ENCODE peak calls at places on chromosomes 1 and 21, in nine cellular contexts. I is BE2C, U is fibroblast of lung, Z is OCI-LY7, Y is GM10248, V is fibroblast of pulmonary artery, H is stomach, D is HFFc6, W is endothelial cell. A is an unnamed sample.

GRCh38 chr1:87915771-87916170 is 587.1 kb downstream of the LMO4 start:
- DNase-seq in W (no peak), I (no peak), Y (no peak), Z (no peak), V (no peak), D (no peak), U (peak), H (no peak), A (no peak)

GRCh38 chr1:14939527-14940284 is 213.8 kb upstream of the TMEM51 start:
- DNase-seq in V (peak), W (no peak), I (no peak), D (peak), U (peak), Z (no peak), H (no peak), Y (no peak), A (no peak)

GRCh38 chr1:204190212-204191211 is 5.8 kb downstream of the KISS1 start:
- DNase-seq in D (no peak), V (peak), I (peak), U (peak), Z (no peak), Y (no peak), H (no peak), W (no peak), A (no peak)

GRCh38 chr1:112882271-112882744 is 73.7 kb downstream of the SLC16A1 start:
- DNase-seq in I (no peak), H (no peak), D (peak), Z (no peak), U (no peak), Y (no peak), V (no peak), W (no peak), A (no peak)

GRCh38 chr1:110606784-110607662 is 865 bp upstream of the KCNA2 start:
- DNase-seq in V (no peak), W (no peak), U (no peak), D (no peak), Y (no peak), H (no peak), I (no peak), Z (no peak), A (no peak)

GRCh38 chr1:44778705-44779576 is 3.6 kb downstream of the RPS8 start:
- DNase-seq in D (no peak), Z (no peak), U (no peak), I (no peak), Y (no peak), W (no peak), V (no peak), H (no peak), A (no peak)

GRCh38 chr1:156245451-156246232 is 2.2 kb downstream of the PAQR6 start:
- DNase-seq in D (no peak), H (peak), U (no peak), V (no peak), Y (peak), I (no peak), W (peak), Z (no peak), A (no peak)

GRCh38 chr1:246828818-246829217 is 102.9 kb downstream of the AHCTF1 start:
- DNase-seq in D (no peak), H (no peak), U (no peak), Y (no peak), Z (no peak), V (no peak), I (no peak), W (no peak), A (no peak)

GRCh38 chr1:162633327-162633762 is 1.1 kb downstream of the DDR2 start:
- DNase-seq in Z (no peak), I (peak), D (peak), Y (peak), U (peak), V (peak), W (no peak), H (no peak), A (no peak)

GRCh38 chr1:174991473-174991872 is 8.3 kb upstream of the CACYBP start:
- DNase-seq in H (no peak), I (no peak), V (no peak), D (no peak), Y (no peak), Z (no peak), W (no peak), U (no peak), A (no peak)

GRCh38 chr1:99680258-99680657 is 34.3 kb downstream of the PALMD start:
- DNase-seq in U (peak), I (peak), Y (no peak), D (no peak), H (no peak), Z (no peak), W (no peak), V (peak), A (no peak)

GRCh38 chr1:224497714-224498573 is 63.3 kb upstream of the WDR26 start:
- DNase-seq in Z (peak), D (peak), I (no peak), H (peak), V (peak), Y (peak), U (peak), W (no peak), A (no peak)

GRCh38 chr1:93219443-93219842 is 38.9 kb downstream of the CCDC18 start:
- DNase-seq in I (no peak), V (no peak), D (no peak), U (no peak), Z (peak), Y (peak), H (no peak), W (no peak), A (no peak)

GRCh38 chr1:42259059-42259738 is 75.8 kb downstream of the FOXJ3 start:
- DNase-seq in Z (no peak), Y (peak), U (peak), I (no peak), H (no peak), W (no peak), V (peak), D (peak), A (no peak)

GRCh38 chr1:206489980-206490534 is 17.3 kb upstream of the RASSF5 start:
- DNase-seq in V (peak), Z (peak), I (peak), H (peak), U (peak), W (peak), D (peak), Y (peak), A (no peak)

GRCh38 chr1:21721271-21721985 is 52.3 kb upstream of the RAP1GAP start:
- DNase-seq in D (no peak), I (no peak), V (peak), W (no peak), Y (no peak), H (no peak), U (no peak), Z (no peak), A (no peak)

GRCh38 chr1:21716169-21716568 is 47.0 kb upstream of the RAP1GAP start:
- DNase-seq in V (no peak), U (no peak), Z (no peak), Y (no peak), W (no peak), I (no peak), H (no peak), D (no peak), A (no peak)
- TF ChIP-seq CTCF in V (no peak), U (no peak), Z (no peak), Y (no peak), W (no peak), I (no peak), H (no peak), D (no peak), A (no peak)

GRCh38 chr1:32683397-32683796 is 19.2 kb downstream of the SYNC start:
- DNase-seq in U (no peak), W (no peak), Y (no peak), H (no peak), I (no peak), D (no peak), Z (no peak), V (no peak), A (no peak)

GRCh38 chr1:32681999-32682398 is 20.6 kb downstream of the SYNC start:
- DNase-seq in Y (no peak), V (no peak), W (no peak), H (no peak), U (no peak), D (no peak), I (no peak), Z (no peak), A (no peak)

GRCh38 chr1:32684167-32684811 is 18.3 kb downstream of the SYNC start:
- DNase-seq in Z (no peak), I (no peak), D (peak), H (peak), V (peak), W (no peak), U (peak), Y (no peak), A (peak)

GRCh38 chr1:32681501-32681900 is 21.1 kb downstream of the SYNC start:
- DNase-seq in H (no peak), U (peak), W (no peak), V (peak), Y (no peak), D (peak), I (no peak), Z (no peak), A (no peak)

GRCh38 chr1:32680642-32681041 is 21.9 kb downstream of the SYNC start:
- DNase-seq in D (no peak), H (no peak), Y (no peak), I (no peak), V (no peak), U (no peak), Z (no peak), W (no peak), A (no peak)
- TF ChIP-seq CTCF in D (no peak), H (no peak), Y (no peak), I (no peak), V (no peak), U (no peak), Z (no peak), W (no peak), A (no peak)

GRCh38 chr21:41895643-41896493 is 16.7 kb upstream of the PRDM15 start:
- DNase-seq in H (no peak), U (peak), Z (peak), I (no peak), V (no peak), Y (peak), D (no peak), W (no peak), A (no peak)
- TF ChIP-seq CTCF in H (no peak), U (no peak), Z (peak), I (no peak), V (no peak), Y (no peak), D (no peak), W (no peak), A (no peak)

GRCh38 chr1:10516925-10517676 is 42.4 kb downstream of the PEX14 start:
- DNase-seq in I (no peak), Z (no peak), Y (no peak), D (no peak), H (no peak), V (no peak), W (no peak), U (no peak), A (no peak)

GRCh38 chr1:10516244-10516643 is 41.5 kb downstream of the PEX14 start:
- DNase-seq in W (no peak), Y (no peak), H (no peak), V (no peak), I (no peak), D (no peak), U (no peak), Z (no peak), A (no peak)

GRCh38 chr1:10513199-10513598 is 38.4 kb downstream of the PEX14 start:
- DNase-seq in Y (no peak), H (no peak), V (no peak), I (no peak), D (no peak), U (no peak), W (no peak), Z (no peak), A (no peak)

GRCh38 chr1:10515627-10516026 is 40.9 kb downstream of the PEX14 start:
- DNase-seq in H (no peak), U (no peak), Y (no peak), V (no peak), I (no peak), D (no peak), W (no peak), Z (no peak), A (no peak)

GRCh38 chr1:10514490-10515235 is 39.9 kb downstream of the PEX14 start:
- DNase-seq in H (no peak), W (no peak), Z (no peak), I (peak), V (peak), D (peak), U (peak), Y (no peak), A (no peak)
- TF ChIP-seq CTCF in H (no peak), W (no peak), Z (peak), I (peak), V (peak), D (peak), U (peak), Y (peak), A (peak)